ENCODE peak calls at places on chromosomes 4 and X, in eight cellular contexts. One of them, this sample, is unnamed.

GRCh38 chrX:38770152-38770551 is 31.1 kb upstream of the MID1IP1 start:
- DNase-seq in cardiac muscle cell: no peak
- DNase-seq in ascending aorta: no peak
- DNase-seq in AG10803: no peak
- DNase-seq in left ventricle myocardium inferior: no peak
- DNase-seq in Peyer's patch: no peak
- DNase-seq in A549: no peak
- DNase-seq in HCT116: no peak
- DNase-seq in this sample: no peak

GRCh38 chr4:1578968-1579833 is 104.9 kb downstream of the FAM53A start:
- DNase-seq in HCT116: peak; percentile 65
- DNase-seq in left ventricle myocardium inferior: peak; percentile 85
- DNase-seq in cardiac muscle cell: peak; percentile 83
- DNase-seq in ascending aorta: peak; percentile 91
- DNase-seq in A549: peak; percentile 72
- DNase-seq in Peyer's patch: peak; percentile 62
- DNase-seq in AG10803: peak; percentile 79
- DNase-seq in this sample: peak; percentile 93

GRCh38 chr4:22668301-22668700 is 24.4 kb upstream of the GBA3 start:
- DNase-seq in A549: no peak
- DNase-seq in AG10803: peak; percentile 33
- DNase-seq in HCT116: no peak
- DNase-seq in ascending aorta: no peak
- DNase-seq in cardiac muscle cell: peak; percentile 77
- DNase-seq in left ventricle myocardium inferior: no peak
- DNase-seq in Peyer's patch: no peak
- DNase-seq in this sample: no peak

GRCh38 chr4:185222598-185222997 is 13.2 kb downstream of the SNX25 start:
- DNase-seq in HCT116: no peak
- DNase-seq in Peyer's patch: no peak
- DNase-seq in AG10803: peak; percentile 85
- DNase-seq in A549: no peak
- DNase-seq in left ventricle myocardium inferior: no peak
- DNase-seq in cardiac muscle cell: no peak
- DNase-seq in ascending aorta: no peak
- DNase-seq in this sample: no peak

GRCh38 chr4:71860643-71861042 is 76.8 kb upstream of the GC start:
- DNase-seq in A549: no peak
- DNase-seq in cardiac muscle cell: no peak
- DNase-seq in HCT116: peak; percentile 19
- DNase-seq in Peyer's patch: no peak
- DNase-seq in AG10803: no peak
- DNase-seq in left ventricle myocardium inferior: no peak
- DNase-seq in ascending aorta: no peak
- DNase-seq in this sample: no peak

GRCh38 chr4:72302981-72303704 is 265.9 kb downstream of the ADAMTS3 start:
- DNase-seq in HCT116: peak; percentile 6
- DNase-seq in cardiac muscle cell: peak; percentile 58
- DNase-seq in A549: peak; percentile 3
- DNase-seq in ascending aorta: no peak
- DNase-seq in left ventricle myocardium inferior: no peak
- DNase-seq in Peyer's patch: no peak
- DNase-seq in AG10803: peak; percentile 34
- DNase-seq in this sample: no peak

GRCh38 chr4:40626183-40626990 is 3.3 kb downstream of the RBM47 start:
- DNase-seq in Peyer's patch: no peak
- DNase-seq in ascending aorta: no peak
- DNase-seq in cardiac muscle cell: peak; percentile 49
- DNase-seq in AG10803: no peak
- DNase-seq in A549: no peak
- DNase-seq in left ventricle myocardium inferior: no peak
- DNase-seq in HCT116: no peak
- DNase-seq in this sample: no peak

GRCh38 chrX:49919617-49920016 is 2.8 kb upstream of the CLCN5 start:
- DNase-seq in cardiac muscle cell: peak; percentile 89
- DNase-seq in AG10803: peak; percentile 60
- DNase-seq in HCT116: no peak
- DNase-seq in Peyer's patch: peak; percentile 33
- DNase-seq in left ventricle myocardium inferior: peak; percentile 42
- DNase-seq in A549: peak; percentile 8
- DNase-seq in ascending aorta: peak; percentile 69
- DNase-seq in this sample: no peak

GRCh38 chrX:125137521-125137920 is 182.2 kb upstream of the TEX13C start:
- DNase-seq in cardiac muscle cell: no peak
- DNase-seq in AG10803: no peak
- DNase-seq in ascending aorta: no peak
- DNase-seq in Peyer's patch: no peak
- DNase-seq in HCT116: no peak
- DNase-seq in left ventricle myocardium inferior: no peak
- DNase-seq in A549: no peak
- DNase-seq in this sample: no peak

GRCh38 chrX:125131146-125131545 is 188.5 kb upstream of the TEX13C start:
- DNase-seq in left ventricle myocardium inferior: no peak
- DNase-seq in A549: no peak
- DNase-seq in Peyer's patch: no peak
- DNase-seq in ascending aorta: no peak
- DNase-seq in AG10803: no peak
- DNase-seq in cardiac muscle cell: no peak
- DNase-seq in HCT116: no peak
- DNase-seq in this sample: no peak

GRCh38 chrX:125132274-125132673 is 187.4 kb upstream of the TEX13C start:
- DNase-seq in left ventricle myocardium inferior: no peak
- DNase-seq in AG10803: no peak
- DNase-seq in A549: peak; percentile 3
- DNase-seq in ascending aorta: no peak
- DNase-seq in HCT116: no peak
- DNase-seq in cardiac muscle cell: no peak
- DNase-seq in Peyer's patch: no peak
- DNase-seq in this sample: no peak
- TF ChIP-seq CTCF in left ventricle myocardium inferior: no peak
- TF ChIP-seq CTCF in AG10803: no peak
- TF ChIP-seq CTCF in A549: peak; percentile 43
- TF ChIP-seq CTCF in ascending aorta: peak; percentile 9
- TF ChIP-seq CTCF in HCT116: no peak
- TF ChIP-seq CTCF in cardiac muscle cell: no peak
- TF ChIP-seq CTCF in Peyer's patch: no peak
- TF ChIP-seq CTCF in this sample: peak; percentile 30

GRCh38 chrX:47366051-47366722 is 4.2 kb upstream of the ZNF157 start:
- DNase-seq in ascending aorta: peak; percentile 79
- DNase-seq in A549: peak; percentile 78
- DNase-seq in Peyer's patch: peak; percentile 65
- DNase-seq in left ventricle myocardium inferior: peak; percentile 42
- DNase-seq in HCT116: no peak
- DNase-seq in AG10803: peak; percentile 59
- DNase-seq in cardiac muscle cell: peak; percentile 84
- DNase-seq in this sample: peak; percentile 73

GRCh38 chrX:47358387-47359065 is 11.9 kb upstream of the ZNF157 start:
- DNase-seq in HCT116: no peak
- DNase-seq in ascending aorta: no peak
- DNase-seq in cardiac muscle cell: no peak
- DNase-seq in Peyer's patch: peak; percentile 26
- DNase-seq in left ventricle myocardium inferior: no peak
- DNase-seq in A549: no peak
- DNase-seq in AG10803: no peak
- DNase-seq in this sample: no peak

GRCh38 chrX:47360423-47361179 is 9.8 kb upstream of the ZNF157 start:
- DNase-seq in cardiac muscle cell: no peak
- DNase-seq in AG10803: no peak
- DNase-seq in HCT116: no peak
- DNase-seq in Peyer's patch: no peak
- DNase-seq in left ventricle myocardium inferior: no peak
- DNase-seq in ascending aorta: no peak
- DNase-seq in A549: no peak
- DNase-seq in this sample: no peak

DNA sequence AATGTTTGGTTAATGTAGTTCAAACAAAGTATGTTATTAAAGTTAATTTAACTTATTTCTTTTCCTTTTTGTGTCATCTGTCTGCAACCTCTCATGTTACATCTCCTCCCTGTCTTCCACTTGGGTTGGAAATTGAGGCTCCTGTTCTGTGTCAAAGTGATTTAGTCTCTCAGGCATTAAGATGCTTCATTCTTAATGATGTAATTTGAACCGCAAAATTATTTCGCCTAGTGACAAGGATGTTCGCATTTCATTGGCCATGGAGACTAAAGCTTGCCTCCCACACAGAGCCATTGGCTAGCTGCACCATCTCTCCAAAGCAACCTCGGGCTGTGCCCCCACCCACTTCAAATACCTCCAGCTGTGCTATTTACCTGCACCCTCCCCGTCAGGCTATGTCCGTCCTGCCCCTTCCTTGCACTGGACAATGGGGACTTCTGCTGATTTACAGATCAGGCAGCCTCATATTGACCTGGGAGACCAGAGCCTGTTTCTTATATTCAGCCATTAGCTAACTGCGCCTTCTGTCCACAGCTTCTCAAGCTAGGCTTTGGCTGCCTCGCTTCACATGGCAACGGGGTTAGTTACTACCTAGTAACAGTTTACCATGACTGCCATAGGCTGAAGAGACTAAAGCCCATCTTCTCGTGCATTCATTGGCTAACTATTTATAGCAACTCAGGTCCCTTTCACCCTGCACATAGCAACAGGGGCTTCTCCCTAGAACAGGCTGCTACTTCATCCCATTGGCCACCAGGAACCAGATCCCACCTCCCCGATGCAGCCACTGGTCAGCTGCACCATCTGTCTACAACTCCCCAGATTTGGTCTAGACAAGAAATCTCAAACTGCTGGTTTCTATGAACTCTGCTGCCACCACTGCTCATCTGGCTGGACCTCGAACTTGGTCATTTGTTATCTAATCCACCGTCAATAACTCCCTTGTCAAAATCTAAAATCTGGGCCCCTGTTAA is 8.6 kb upstream of the ZNF157 start:
- DNase-seq in cardiac muscle cell: peak; percentile 97
- DNase-seq in Peyer's patch: peak; percentile 74
- DNase-seq in AG10803: peak; percentile 86
- DNase-seq in HCT116: peak; percentile 84
- DNase-seq in left ventricle myocardium inferior: peak; percentile 69
- DNase-seq in ascending aorta: peak; percentile 91
- DNase-seq in A549: peak; percentile 78
- DNase-seq in this sample: peak; percentile 74
- H3K4me3 ChIP-seq in cardiac muscle cell: peak overlapping the region; percentile 45
- H3K4me3 ChIP-seq in Peyer's patch: peak overlapping the region; percentile 17
- H3K4me3 ChIP-seq in AG10803: peak overlapping the region; percentile 48
- H3K4me3 ChIP-seq in HCT116: peak overlapping the region; percentile 28
- H3K4me3 ChIP-seq in left ventricle myocardium inferior: peak overlapping the region; percentile 61
- H3K4me3 ChIP-seq in ascending aorta: peak overlapping the region; percentile 45
- H3K4me3 ChIP-seq in A549: no peak overlapping the region
- H3K4me3 ChIP-seq in this sample: peak overlapping the region; percentile 30

DNA sequence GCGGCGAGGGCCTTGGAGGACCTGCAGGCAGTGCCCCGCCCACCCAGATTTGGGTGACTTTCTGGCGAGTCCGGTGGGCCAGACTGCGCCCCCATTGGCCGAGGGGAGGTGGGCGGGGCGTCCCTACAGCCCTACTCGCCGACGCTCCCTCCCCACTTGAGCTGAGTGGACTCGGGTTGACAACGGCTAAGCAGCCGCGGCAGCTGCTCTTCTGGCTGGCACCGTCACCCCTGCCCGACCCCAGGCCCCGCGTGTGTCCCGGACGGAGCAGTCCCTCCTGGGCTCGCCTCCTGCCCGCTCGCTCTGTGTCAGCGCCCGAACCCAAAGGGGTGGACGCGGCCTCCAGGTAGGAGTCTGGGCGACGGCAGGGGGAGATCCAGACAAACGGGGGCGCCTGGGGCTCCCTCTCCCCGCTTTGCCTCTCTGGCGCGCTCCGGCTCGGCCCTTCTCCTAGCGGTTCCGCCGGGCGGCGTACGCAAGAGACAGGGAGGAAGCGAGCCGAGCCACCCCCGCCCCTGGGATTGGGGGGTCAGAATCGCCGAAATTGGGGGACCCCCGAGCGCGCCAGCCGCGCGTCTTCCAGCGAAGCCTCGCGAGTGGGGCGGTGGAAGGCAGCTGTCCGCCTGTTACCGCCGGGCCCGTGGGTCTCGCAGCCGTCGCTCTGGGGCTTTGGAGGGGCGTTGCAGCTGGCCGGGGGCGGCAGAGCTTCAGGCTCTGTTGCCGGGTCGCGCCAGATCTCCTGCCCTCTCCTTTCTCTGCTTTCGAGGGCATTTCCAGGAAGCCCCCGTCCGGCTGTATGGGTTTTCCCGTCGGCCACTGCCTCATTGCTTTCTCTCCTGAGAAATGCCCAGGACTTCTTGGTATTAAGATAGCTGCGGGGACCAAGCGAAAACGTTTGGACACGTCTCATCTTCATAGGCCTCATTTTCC is 46.3 kb downstream of the STARD8 start:
- DNase-seq in cardiac muscle cell: peak; percentile 75
- DNase-seq in AG10803: peak; percentile 66
- DNase-seq in HCT116: no peak
- DNase-seq in ascending aorta: peak; percentile 87
- DNase-seq in A549: no peak
- DNase-seq in left ventricle myocardium inferior: peak; percentile 86
- DNase-seq in Peyer's patch: peak; percentile 25
- DNase-seq in this sample: peak; percentile 87
- TF ChIP-seq CTCF in cardiac muscle cell: no peak
- TF ChIP-seq CTCF in AG10803: no peak
- TF ChIP-seq CTCF in HCT116: no peak
- TF ChIP-seq CTCF in ascending aorta: no peak
- TF ChIP-seq CTCF in A549: no peak
- TF ChIP-seq CTCF in left ventricle myocardium inferior: no peak
- TF ChIP-seq CTCF in Peyer's patch: no peak
- TF ChIP-seq CTCF in this sample: no peak

GRCh38 chrX:153578200-153578835 is 20.6 kb downstream of the CCNQ start:
- DNase-seq in cardiac muscle cell: no peak
- DNase-seq in left ventricle myocardium inferior: no peak
- DNase-seq in Peyer's patch: no peak
- DNase-seq in ascending aorta: no peak
- DNase-seq in HCT116: no peak
- DNase-seq in AG10803: no peak
- DNase-seq in A549: no peak
- DNase-seq in this sample: no peak

GRCh38 chrX:153572601-153573000 is 26.3 kb downstream of the CCNQ start:
- DNase-seq in AG10803: no peak
- DNase-seq in cardiac muscle cell: no peak
- DNase-seq in left ventricle myocardium inferior: no peak
- DNase-seq in ascending aorta: no peak
- DNase-seq in A549: no peak
- DNase-seq in HCT116: no peak
- DNase-seq in Peyer's patch: no peak
- DNase-seq in this sample: no peak

GRCh38 chrX:153573999-153574398 is 24.9 kb downstream of the CCNQ start:
- DNase-seq in AG10803: no peak
- DNase-seq in left ventricle myocardium inferior: no peak
- DNase-seq in cardiac muscle cell: no peak
- DNase-seq in HCT116: no peak
- DNase-seq in Peyer's patch: no peak
- DNase-seq in ascending aorta: no peak
- DNase-seq in A549: no peak
- DNase-seq in this sample: no peak

GRCh38 chrX:153576961-153577360 is 22.0 kb downstream of the CCNQ start:
- DNase-seq in AG10803: no peak
- DNase-seq in ascending aorta: no peak
- DNase-seq in left ventricle myocardium inferior: no peak
- DNase-seq in HCT116: no peak
- DNase-seq in Peyer's patch: no peak
- DNase-seq in A549: no peak
- DNase-seq in cardiac muscle cell: no peak
- DNase-seq in this sample: no peak

DNA sequence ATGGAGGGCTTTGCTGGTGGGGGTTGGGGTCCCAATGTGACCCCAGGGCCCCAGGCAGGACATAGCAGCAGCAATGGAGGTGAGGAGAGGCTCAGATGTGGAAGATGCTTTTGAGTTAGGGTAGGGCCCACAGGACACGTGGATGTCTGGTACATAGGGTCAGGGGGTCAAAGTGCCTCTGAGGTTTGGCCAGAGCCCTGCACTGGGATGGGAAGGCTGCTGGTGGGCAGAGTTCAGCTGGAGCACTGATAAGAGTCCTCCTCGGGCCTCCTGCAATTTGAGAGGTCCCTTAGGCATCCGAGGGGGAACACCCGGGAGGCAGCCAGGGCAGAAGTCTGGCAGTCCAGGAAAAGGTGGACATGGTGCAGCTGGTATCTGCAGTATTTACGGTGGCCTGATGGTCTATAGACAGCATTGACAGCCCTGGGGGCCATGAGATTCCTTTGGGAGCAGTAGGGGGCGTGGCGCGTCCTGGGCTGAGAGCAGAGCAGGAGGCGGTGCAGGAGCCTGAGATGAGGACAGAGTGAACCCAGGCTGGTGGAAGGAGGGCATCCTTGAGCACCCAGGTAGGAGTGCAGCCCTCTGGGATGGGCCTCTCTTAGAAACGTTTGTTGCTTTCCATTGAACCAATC is 22.6 kb downstream of the CCNQ start:
- DNase-seq in ascending aorta: no peak
- DNase-seq in HCT116: no peak
- DNase-seq in left ventricle myocardium inferior: no peak
- DNase-seq in Peyer's patch: no peak
- DNase-seq in AG10803: no peak
- DNase-seq in cardiac muscle cell: no peak
- DNase-seq in A549: no peak
- DNase-seq in this sample: no peak
- H3K4me3 ChIP-seq in ascending aorta: no peak overlapping the region
- H3K4me3 ChIP-seq in HCT116: no peak overlapping the region
- H3K4me3 ChIP-seq in left ventricle myocardium inferior: no peak overlapping the region
- H3K4me3 ChIP-seq in Peyer's patch: no peak overlapping the region
- H3K4me3 ChIP-seq in AG10803: no peak overlapping the region
- H3K4me3 ChIP-seq in cardiac muscle cell: no peak overlapping the region
- H3K4me3 ChIP-seq in A549: no peak overlapping the region
- H3K4me3 ChIP-seq in this sample: no peak overlapping the region

This sample was measured in upper lobe of right lung.